ENCODE peak calls at places on chromosomes 2 and 18, in five cellular contexts. One of them, this sample, is unnamed.

GRCh38 chr2:74571058-74571457 is 16.5 kb downstream of the DOK1 start:
- DNase-seq in bronchial epithelial cell: no peak
- DNase-seq in ovary: no peak
- DNase-seq in lower lobe of right lung: no peak
- DNase-seq in epithelial cell of esophagus: no peak
- DNase-seq in this sample: no peak

GRCh38 chr2:64267699-64268098 is 123.5 kb upstream of the PELI1 start:
- DNase-seq in epithelial cell of esophagus: no peak
- DNase-seq in lower lobe of right lung: no peak
- DNase-seq in ovary: no peak
- DNase-seq in bronchial epithelial cell: no peak
- DNase-seq in this sample: no peak

GRCh38 chr2:8656811-8657210 is 25.0 kb upstream of the ID2 start:
- DNase-seq in ovary: no peak
- DNase-seq in epithelial cell of esophagus: no peak
- DNase-seq in lower lobe of right lung: no peak
- DNase-seq in bronchial epithelial cell: no peak
- DNase-seq in this sample: no peak

GRCh38 chr2:238942080-238942761 is 94.3 kb downstream of the TWIST2 start:
- DNase-seq in lower lobe of right lung: no peak
- DNase-seq in bronchial epithelial cell: no peak
- DNase-seq in ovary: no peak
- DNase-seq in epithelial cell of esophagus: no peak
- DNase-seq in this sample: no peak

GRCh38 chr2:8644605-8645175 is 37.2 kb upstream of the ID2 start:
- DNase-seq in lower lobe of right lung: peak
- DNase-seq in epithelial cell of esophagus: no peak
- DNase-seq in bronchial epithelial cell: no peak
- DNase-seq in ovary: no peak
- DNase-seq in this sample: no peak

GRCh38 chr2:11750422-11750821 is 4.0 kb downstream of the LPIN1 start:
- DNase-seq in epithelial cell of esophagus: peak
- DNase-seq in lower lobe of right lung: no peak
- DNase-seq in bronchial epithelial cell: peak
- DNase-seq in ovary: no peak
- DNase-seq in this sample: no peak

GRCh38 chr18:11994346-11994707 is 13.0 kb downstream of the IMPA2 start:
- DNase-seq in ovary: no peak
- DNase-seq in bronchial epithelial cell: peak
- DNase-seq in epithelial cell of esophagus: peak
- DNase-seq in lower lobe of right lung: peak
- DNase-seq in this sample: peak

GRCh38 chr18:58373486-58373885 is 255.4 kb downstream of the ALPK2 start:
- DNase-seq in bronchial epithelial cell: no peak
- DNase-seq in lower lobe of right lung: no peak
- DNase-seq in epithelial cell of esophagus: no peak
- DNase-seq in ovary: no peak
- DNase-seq in this sample: no peak

GRCh38 chr2:57806449-57806968 is 240.1 kb upstream of the VRK2 start:
- DNase-seq in epithelial cell of esophagus: no peak
- DNase-seq in ovary: no peak
- DNase-seq in bronchial epithelial cell: no peak
- DNase-seq in lower lobe of right lung: no peak
- DNase-seq in this sample: no peak

GRCh38 chr18:65363911-65364632 is 386.7 kb upstream of the CDH7 start:
- DNase-seq in lower lobe of right lung: no peak
- DNase-seq in epithelial cell of esophagus: no peak
- DNase-seq in bronchial epithelial cell: no peak
- DNase-seq in ovary: no peak
- DNase-seq in this sample: no peak

GRCh38 chr18:35756506-35757117 is 175.1 kb downstream of the GALNT1 start:
- DNase-seq in bronchial epithelial cell: peak
- DNase-seq in ovary: no peak
- DNase-seq in lower lobe of right lung: no peak
- DNase-seq in epithelial cell of esophagus: peak
- DNase-seq in this sample: peak

GRCh38 chr2:80489718-80490117 is 185.2 kb upstream of the LRRTM1 start:
- DNase-seq in lower lobe of right lung: no peak
- DNase-seq in bronchial epithelial cell: peak
- DNase-seq in ovary: no peak
- DNase-seq in epithelial cell of esophagus: peak
- DNase-seq in this sample: peak

GRCh38 chr18:62716679-62717058 is 1.3 kb downstream of the PHLPP1 start:
- DNase-seq in ovary: peak
- DNase-seq in epithelial cell of esophagus: no peak
- DNase-seq in lower lobe of right lung: peak
- DNase-seq in bronchial epithelial cell: no peak
- DNase-seq in this sample: no peak

GRCh38 chr2:179460530-179460929 is 195.9 kb upstream of the SESTD1 start:
- DNase-seq in epithelial cell of esophagus: peak
- DNase-seq in ovary: no peak
- DNase-seq in lower lobe of right lung: no peak
- DNase-seq in bronchial epithelial cell: peak
- DNase-seq in this sample: peak

GRCh38 chr2:100406120-100406508 is 11.4 kb downstream of the CHST10 start:
- DNase-seq in ovary: no peak
- DNase-seq in epithelial cell of esophagus: no peak
- DNase-seq in lower lobe of right lung: no peak
- DNase-seq in bronchial epithelial cell: no peak
- DNase-seq in this sample: no peak

GRCh38 chr2:20616341-20616871 is 34.5 kb downstream of the HS1BP3 start:
- DNase-seq in epithelial cell of esophagus: no peak
- DNase-seq in ovary: peak
- DNase-seq in lower lobe of right lung: peak
- DNase-seq in bronchial epithelial cell: no peak
- DNase-seq in this sample: no peak

GRCh38 chr2:84846041-84846663 is 34.7 kb downstream of the TRABD2A start:
- DNase-seq in bronchial epithelial cell: no peak
- DNase-seq in ovary: no peak
- DNase-seq in epithelial cell of esophagus: no peak
- DNase-seq in lower lobe of right lung: no peak
- DNase-seq in this sample: no peak

GRCh38 chr2:53751728-53752127 is 15.9 kb upstream of the CHAC2 start:
- DNase-seq in epithelial cell of esophagus: peak
- DNase-seq in ovary: no peak
- DNase-seq in bronchial epithelial cell: peak
- DNase-seq in lower lobe of right lung: no peak
- DNase-seq in this sample: no peak

GRCh38 chr2:216142540-216142939 is 33.4 kb downstream of the XRCC5 start:
- DNase-seq in ovary: no peak
- DNase-seq in lower lobe of right lung: no peak
- DNase-seq in bronchial epithelial cell: peak
- DNase-seq in epithelial cell of esophagus: no peak
- DNase-seq in this sample: peak

GRCh38 chr2:231364961-231365810 is 30.3 kb upstream of the B3GNT7 start:
- DNase-seq in bronchial epithelial cell: peak
- DNase-seq in lower lobe of right lung: peak
- DNase-seq in ovary: peak
- DNase-seq in epithelial cell of esophagus: peak
- DNase-seq in this sample: peak

GRCh38 chr18:23652232-23652631 is 10.5 kb downstream of the ANKRD29 start:
- DNase-seq in bronchial epithelial cell: no peak
- DNase-seq in epithelial cell of esophagus: no peak
- DNase-seq in lower lobe of right lung: no peak
- DNase-seq in ovary: no peak
- DNase-seq in this sample: no peak

GRCh38 chr2:142937347-142937746 is 59.9 kb downstream of the KYNU start:
- DNase-seq in ovary: no peak
- DNase-seq in lower lobe of right lung: no peak
- DNase-seq in epithelial cell of esophagus: no peak
- DNase-seq in bronchial epithelial cell: no peak
- DNase-seq in this sample: no peak

GRCh38 chr18:62957885-62958472 is 242.6 kb downstream of the PHLPP1 start:
- DNase-seq in bronchial epithelial cell: peak
- DNase-seq in lower lobe of right lung: peak
- DNase-seq in ovary: no peak
- DNase-seq in epithelial cell of esophagus: peak
- DNase-seq in this sample: no peak

GRCh38 chr2:157468931-157469708 is 25.2 kb upstream of the CYTIP start:
- DNase-seq in bronchial epithelial cell: peak
- DNase-seq in ovary: no peak
- DNase-seq in lower lobe of right lung: no peak
- DNase-seq in epithelial cell of esophagus: peak
- DNase-seq in this sample: peak

GRCh38 chr2:102000012-102000411 is 8.3 kb downstream of the IL1R2 start:
- DNase-seq in bronchial epithelial cell: no peak
- DNase-seq in epithelial cell of esophagus: no peak
- DNase-seq in lower lobe of right lung: no peak
- DNase-seq in ovary: no peak
- DNase-seq in this sample: no peak

GRCh38 chr2:112006076-112006410 is 49.0 kb upstream of the TMEM87B start:
- DNase-seq in epithelial cell of esophagus: peak
- DNase-seq in lower lobe of right lung: no peak
- DNase-seq in ovary: no peak
- DNase-seq in bronchial epithelial cell: peak
- DNase-seq in this sample: peak

GRCh38 chr2:17646096-17646554 is 105.6 kb downstream of the VSNL1 start:
- DNase-seq in ovary: peak
- DNase-seq in bronchial epithelial cell: peak
- DNase-seq in lower lobe of right lung: no peak
- DNase-seq in epithelial cell of esophagus: peak
- DNase-seq in this sample: peak

GRCh38 chr2:19488009-19488691 is 129.7 kb upstream of the OSR1 start:
- DNase-seq in lower lobe of right lung: no peak
- DNase-seq in epithelial cell of esophagus: peak
- DNase-seq in ovary: no peak
- DNase-seq in bronchial epithelial cell: peak
- DNase-seq in this sample: peak

GRCh38 chr2:127398239-127398590 is 10.4 kb upstream of the MAP3K2 start:
- DNase-seq in ovary: peak
- DNase-seq in epithelial cell of esophagus: peak
- DNase-seq in lower lobe of right lung: peak
- DNase-seq in bronchial epithelial cell: peak
- DNase-seq in this sample: peak

GRCh38 chr2:235515364-235515742 is 21.5 kb downstream of the AGAP1 start:
- DNase-seq in ovary: no peak
- DNase-seq in epithelial cell of esophagus: no peak
- DNase-seq in bronchial epithelial cell: no peak
- DNase-seq in lower lobe of right lung: no peak
- DNase-seq in this sample: no peak

GRCh38 chr18:13272411-13272810 is 53.9 kb downstream of the LDLRAD4 start:
- DNase-seq in bronchial epithelial cell: no peak
- DNase-seq in ovary: no peak
- DNase-seq in lower lobe of right lung: no peak
- DNase-seq in epithelial cell of esophagus: no peak
- DNase-seq in this sample: no peak

GRCh38 chr2:172745636-172746035 is 10.0 kb downstream of the RAPGEF4 start:
- DNase-seq in ovary: no peak
- DNase-seq in epithelial cell of esophagus: peak
- DNase-seq in bronchial epithelial cell: peak
- DNase-seq in lower lobe of right lung: no peak
- DNase-seq in this sample: no peak

GRCh38 chr2:157874997-157875719 is 972 bp downstream of the ACVR1 start:
- DNase-seq in bronchial epithelial cell: peak
- DNase-seq in epithelial cell of esophagus: peak
- DNase-seq in ovary: peak
- DNase-seq in lower lobe of right lung: peak
- DNase-seq in this sample: peak

DNA sequence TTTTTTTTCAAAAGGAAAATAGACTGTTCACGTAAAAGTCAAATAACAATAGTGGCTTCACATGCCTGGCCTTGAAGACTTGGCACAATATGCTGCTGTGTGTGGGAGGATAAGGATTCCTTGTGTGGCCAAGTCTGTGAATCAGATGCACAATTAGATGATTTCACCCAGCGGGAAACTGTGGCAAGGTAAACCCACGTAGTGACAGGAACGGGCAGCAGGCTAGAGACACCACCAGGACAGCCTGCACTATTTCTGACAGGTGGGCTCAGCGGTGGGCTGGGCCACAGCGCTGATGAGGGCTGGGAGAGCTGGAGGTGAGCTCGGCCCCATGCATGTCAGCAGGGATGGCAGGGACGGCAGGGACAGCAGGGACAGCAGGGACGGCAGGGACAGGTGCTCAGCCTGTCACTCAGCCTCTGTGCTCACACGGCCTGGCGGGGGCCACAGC is 21.6 kb downstream of the SNORC start:
- DNase-seq in bronchial epithelial cell: peak
- DNase-seq in epithelial cell of esophagus: peak
- DNase-seq in lower lobe of right lung: no peak
- DNase-seq in ovary: no peak
- DNase-seq in this sample: peak
- H3K4me3 ChIP-seq in bronchial epithelial cell: no peak
- H3K4me3 ChIP-seq in epithelial cell of esophagus: peak
- H3K4me3 ChIP-seq in lower lobe of right lung: no peak
- H3K4me3 ChIP-seq in ovary: no peak
- H3K4me3 ChIP-seq in this sample: no peak

GRCh38 chr2:138103156-138103555 is 138.9 kb downstream of the HNMT start:
- DNase-seq in ovary: no peak
- DNase-seq in epithelial cell of esophagus: no peak
- DNase-seq in lower lobe of right lung: no peak
- DNase-seq in bronchial epithelial cell: no peak
- DNase-seq in this sample: no peak
- H3K4me3 ChIP-seq in ovary: no peak
- H3K4me3 ChIP-seq in epithelial cell of esophagus: no peak
- H3K4me3 ChIP-seq in lower lobe of right lung: no peak
- H3K4me3 ChIP-seq in bronchial epithelial cell: no peak
- H3K4me3 ChIP-seq in this sample: no peak

GRCh38 chr2:9793156-9793917 is 49.9 kb upstream of the TAF1B start:
- DNase-seq in epithelial cell of esophagus: no peak
- DNase-seq in lower lobe of right lung: peak
- DNase-seq in bronchial epithelial cell: no peak
- DNase-seq in ovary: no peak
- DNase-seq in this sample: no peak
- H3K4me3 ChIP-seq in epithelial cell of esophagus: no peak
- H3K4me3 ChIP-seq in lower lobe of right lung: no peak
- H3K4me3 ChIP-seq in bronchial epithelial cell: no peak
- H3K4me3 ChIP-seq in ovary: no peak
- H3K4me3 ChIP-seq in this sample: no peak

DNA sequence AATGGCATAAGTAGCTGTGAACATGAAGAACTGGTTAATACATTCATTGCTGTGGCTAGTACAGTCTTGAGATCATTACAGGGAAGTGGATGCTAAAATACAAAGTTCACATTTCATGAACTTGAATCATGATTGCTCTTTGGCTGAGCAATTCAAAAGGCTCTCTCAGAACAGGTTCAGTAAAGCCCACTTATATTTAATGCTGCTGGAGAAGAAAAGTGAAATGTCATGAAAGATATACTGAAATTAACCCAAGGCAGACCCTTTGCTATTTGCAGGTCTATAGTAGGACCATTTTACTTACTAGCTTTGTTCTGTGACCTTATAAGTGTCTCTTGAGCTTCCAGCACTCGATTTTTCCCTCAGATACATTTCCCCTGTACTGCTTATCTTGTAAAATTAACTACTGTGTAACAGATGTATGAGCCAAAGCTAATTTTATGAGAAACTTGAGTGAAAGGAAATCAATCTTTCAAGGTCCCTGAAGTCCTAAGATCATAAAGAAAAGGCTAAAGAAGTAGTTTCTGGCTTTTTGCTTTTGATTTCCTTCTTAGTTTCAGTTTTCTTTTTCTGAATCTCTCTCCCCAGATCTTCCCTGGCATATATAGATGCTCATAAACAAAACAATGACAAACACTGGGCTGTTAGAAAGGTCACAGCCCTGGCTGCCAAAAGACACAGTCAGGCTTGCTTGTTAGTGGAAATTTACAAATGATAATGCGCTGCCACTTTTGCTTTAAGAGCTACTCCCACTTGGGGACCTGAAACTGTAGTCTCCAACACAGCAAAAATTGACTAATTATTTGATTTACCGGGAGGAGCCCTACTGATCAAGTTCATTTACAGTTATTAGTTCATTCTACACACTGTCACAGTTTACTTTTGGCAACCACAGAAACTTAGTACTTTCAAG is 132.7 kb upstream of the XPO1 start:
- DNase-seq in ovary: no peak
- DNase-seq in bronchial epithelial cell: peak
- DNase-seq in epithelial cell of esophagus: peak
- DNase-seq in lower lobe of right lung: no peak
- DNase-seq in this sample: no peak
- H3K4me3 ChIP-seq in ovary: peak
- H3K4me3 ChIP-seq in bronchial epithelial cell: no peak
- H3K4me3 ChIP-seq in epithelial cell of esophagus: no peak
- H3K4me3 ChIP-seq in lower lobe of right lung: peak
- H3K4me3 ChIP-seq in this sample: no peak